ENCODE peak calls at places on chromosomes 13 and 19, in five cellular contexts. Q is HepG2, I is H1, H is K562, C is GM12878. V is an unnamed sample.

GRCh38 chr19:12939292-12939606 is 840 bp downstream of the CALR start:
- DNase-seq in Q (no peak), I (no peak), H (no peak), C (no peak), V (no peak)

GRCh38 chr13:93775507-93776108 is 549.0 kb downstream of the GPC6 start:
- DNase-seq in Q (peak; percentile 39), I (no peak), H (no peak), C (no peak), V (no peak)

GRCh38 chr13:80840313-80840976 is 499.5 kb upstream of the SPRY2 start:
- DNase-seq in Q (no peak), I (no peak), H (no peak), C (no peak), V (no peak)

GRCh38 chr19:40494191-40494838 is 27.5 kb downstream of the SPTBN4 start:
- DNase-seq in Q (no peak), I (no peak), H (no peak), C (no peak), V (no peak)

GRCh38 chr13:46006688-46007452 is 45.7 kb downstream of the ZC3H13 start:
- DNase-seq in Q (no peak), I (no peak), H (no peak), C (no peak), V (no peak)

GRCh38 chr19:10751109-10751972 is 33.5 kb downstream of the DNM2 start:
- DNase-seq in Q (no peak), I (no peak), H (no peak), C (no peak), V (no peak)

GRCh38 chr13:31121327-31122140 is 40.2 kb downstream of the HSPH1 start:
- DNase-seq in Q (no peak), I (no peak), H (no peak), C (no peak), V (no peak)

GRCh38 chr19:7450243-7451223 is 38.3 kb downstream of the PEX11G start:
- DNase-seq in Q (peak; percentile 32), I (no peak), H (no peak), C (peak; percentile 49), V (no peak)

GRCh38 chr19:33110201-33110910 is 21.6 kb upstream of the WDR88 start:
- DNase-seq in Q (no peak), I (no peak), H (no peak), C (no peak), V (no peak)

GRCh38 chr19:55206664-55207500 is 2.4 kb downstream of the PTPRH start:
- DNase-seq in Q (peak; percentile 93), I (no peak), H (peak; percentile 97), C (no peak), V (peak; percentile 100)

GRCh38 chr13:25489238-25489637 is 117.5 kb downstream of the ATP8A2 start:
- DNase-seq in Q (no peak), I (no peak), H (no peak), C (no peak), V (no peak)

GRCh38 chr13:43132911-43133310 is 109.5 kb downstream of the DNAJC15 start:
- DNase-seq in Q (no peak), I (no peak), H (no peak), C (no peak), V (no peak)

GRCh38 chr19:56333506-56333905 is 18.9 kb upstream of the ZSCAN5A start:
- DNase-seq in Q (peak; percentile 67), I (no peak), H (peak; percentile 48), C (no peak), V (peak; percentile 43)

GRCh38 chr13:97322740-97323342 is 100.7 kb downstream of the MBNL2 start:
- DNase-seq in Q (no peak), I (no peak), H (no peak), C (no peak), V (no peak)

GRCh38 chr19:29211562-29212416 is 1.2 kb downstream of the UQCRFS1 start:
- DNase-seq in Q (peak; percentile 7), I (no peak), H (peak; percentile 18), C (no peak), V (peak; percentile 60)

GRCh38 chr13:31044658-31045620 is 112.5 kb downstream of the TEX26 start:
- DNase-seq in Q (no peak), I (no peak), H (no peak), C (peak; percentile 21), V (no peak)

GRCh38 chr13:53141336-53141735 is 112.7 kb downstream of the OLFM4 start:
- DNase-seq in Q (no peak), I (no peak), H (no peak), C (no peak), V (no peak)

GRCh38 chr19:43623889-43624670 is 4.7 kb upstream of the ZNF428 start:
- DNase-seq in Q (no peak), I (no peak), H (peak; percentile 93), C (no peak), V (peak; percentile 40)

GRCh38 chr13:114203536-114203935 is 24.5 kb downstream of the CFAP97D2 start:
- DNase-seq in Q (no peak), I (no peak), H (no peak), C (no peak), V (no peak)

GRCh38 chr13:38308736-38309135 is 40.9 kb upstream of the UFM1 start:
- DNase-seq in Q (no peak), I (no peak), H (no peak), C (no peak), V (no peak)

GRCh38 chr13:99967498-99967883 is 4.1 kb downstream of the ZIC5 start:
- DNase-seq in Q (no peak), I (no peak), H (no peak), C (no peak), V (no peak)

GRCh38 chr19:49425178-49425577 is at the start of gene GFY:
- DNase-seq in Q (no peak), I (no peak), H (no peak), C (no peak), V (no peak)

GRCh38 chr13:26872444-26873173 is 112.0 kb upstream of the GPR12 start:
- DNase-seq in Q (peak; percentile 31), I (peak; percentile 43), H (peak; percentile 59), C (no peak), V (peak; percentile 36)

GRCh38 chr13:106349080-106349841 is 186.2 kb downstream of the EFNB2 start:
- DNase-seq in Q (no peak), I (peak; percentile 27), H (no peak), C (no peak), V (no peak)

GRCh38 chr13:112158961-112159360 is 92.0 kb downstream of the SOX1 start:
- DNase-seq in Q (no peak), I (no peak), H (no peak), C (no peak), V (no peak)

GRCh38 chr13:111177803-111178389 is 62.8 kb downstream of the ARHGEF7 start:
- DNase-seq in Q (no peak), I (no peak), H (no peak), C (no peak), V (no peak)

GRCh38 chr19:10124429-10124828 is 4.7 kb upstream of the EIF3G start:
- DNase-seq in Q (no peak), I (no peak), H (no peak), C (no peak), V (no peak)

GRCh38 chr13:110042253-110042652 is 255.9 kb upstream of the IRS2 start:
- DNase-seq in Q (no peak), I (no peak), H (no peak), C (no peak), V (no peak)

GRCh38 chr13:20923272-20923671 is 20.7 kb upstream of the XPO4 start:
- DNase-seq in Q (no peak), I (no peak), H (no peak), C (no peak), V (no peak)

GRCh38 chr19:1619703-1620102 is 14.4 kb upstream of the UQCR11 start:
- DNase-seq in Q (no peak), I (no peak), H (no peak), C (no peak), V (no peak)

GRCh38 chr19:46492841-46493235 is 2.8 kb downstream of the PNMA8B start:
- DNase-seq in Q (no peak), I (no peak), H (no peak), C (no peak), V (no peak)

GRCh38 chr19:46494115-46494935 is 1.3 kb downstream of the PNMA8B start:
- DNase-seq in Q (no peak), I (no peak), H (no peak), C (no peak), V (no peak)

GRCh38 chr19:46490774-46491173 is 4.9 kb downstream of the PNMA8B start:
- DNase-seq in Q (no peak), I (no peak), H (no peak), C (no peak), V (no peak)

GRCh38 chr19:46493236-46494114 is 2.2 kb downstream of the PNMA8B start:
- DNase-seq in Q (no peak), I (no peak), H (peak; percentile 24), C (no peak), V (no peak)

GRCh38 chr19:46491975-46492682 is 3.5 kb downstream of the PNMA8B start:
- DNase-seq in Q (no peak), I (no peak), H (no peak), C (no peak), V (no peak)
- TF ChIP-seq KDM1A in Q (no peak), I (no peak), H (no peak), C (no peak), V (no peak)

DNA sequence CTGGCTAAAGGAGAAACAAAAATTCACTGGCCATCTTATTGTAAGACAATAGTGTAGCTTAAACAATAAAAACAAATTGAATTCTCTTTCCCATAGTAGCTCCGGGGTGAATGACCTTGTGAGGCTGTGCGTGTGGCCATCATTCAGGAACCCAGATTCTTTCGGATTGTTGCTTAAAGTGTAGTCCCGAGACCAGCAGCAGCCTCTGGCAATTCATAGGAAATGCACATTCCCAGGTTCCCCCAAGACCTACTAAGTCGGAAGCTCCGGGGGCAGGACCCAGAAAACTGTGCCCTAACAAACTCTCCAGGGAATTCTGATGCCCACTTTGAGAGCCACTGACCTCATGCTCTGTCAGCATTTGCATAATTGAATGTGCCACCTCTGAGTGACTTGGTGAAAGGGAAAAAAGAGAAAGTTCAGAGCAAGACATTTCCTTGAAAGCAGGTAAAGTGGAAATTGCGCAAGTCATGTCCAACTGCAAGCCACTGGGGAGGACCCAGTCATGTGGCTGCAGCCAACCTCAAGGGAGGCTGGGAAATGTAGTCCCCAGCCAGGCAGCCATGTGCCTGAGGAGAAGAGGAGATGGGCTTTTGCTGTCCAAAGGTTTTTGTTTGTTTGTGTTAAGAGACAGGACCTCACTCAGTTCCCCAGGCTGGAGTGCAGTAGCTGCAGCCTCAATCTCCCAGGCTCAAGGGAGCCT is 50.7 kb upstream of the PNMA8B start:
- DNase-seq in Q (peak; percentile 30), I (no peak), H (peak; percentile 59), C (no peak), V (peak; percentile 61)
- TF ChIP-seq KDM1A in Q (no peak), I (no peak), H (no peak), C (no peak), V (no peak)

GRCh38 chr19:44725684-44726083 is 22.8 kb upstream of the BCL3 start:
- DNase-seq in Q (no peak), I (no peak), H (peak; percentile 38), C (no peak), V (no peak)
- TF ChIP-seq KDM1A in Q (no peak), I (no peak), H (no peak), C (no peak), V (no peak)

DNA sequence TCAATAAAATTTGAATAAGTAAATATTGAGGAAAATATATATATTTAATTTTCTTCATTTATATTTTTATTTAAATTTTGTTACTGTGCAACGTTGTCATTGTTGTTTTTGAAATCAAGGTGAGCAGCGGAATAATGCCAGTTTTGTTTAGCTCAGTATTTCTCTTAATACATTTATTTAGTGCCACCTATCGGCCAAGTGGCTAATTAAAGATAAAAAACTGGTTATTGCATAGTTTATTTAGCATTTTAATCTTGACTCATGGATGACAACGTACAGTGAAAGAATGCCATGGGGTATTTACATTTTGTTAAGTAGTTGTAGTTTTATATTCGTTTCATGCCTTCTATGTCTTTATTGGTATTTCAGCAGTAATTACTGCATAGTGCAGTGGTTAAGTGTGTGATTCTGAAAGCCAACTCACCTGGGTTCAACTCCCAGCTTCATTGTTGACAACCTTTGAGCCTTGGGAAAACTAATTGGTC is 265.9 kb downstream of the MYO16 start:
- DNase-seq in Q (peak; percentile 36), I (no peak), H (no peak), C (no peak), V (no peak)
- TF ChIP-seq KDM1A in Q (no peak), I (no peak), H (no peak), C (no peak), V (no peak)

V was measured in A549.